ENCODE peak calls at places on chromosome 14, in nine cellular contexts. L is activated CD8-positive, alpha-beta memory T cell treated with anti-CD3 and anti-CD28 coated beads, Interleukin-2, amount 50 U/mL, for 4 hours; A is NCI-H2107; V is substantia nigra; R is CD8-positive, alpha-beta T cell; W is SW 1271; Q is H9; H is GM12891; P is fibroblast of the conjunctiva. S is an unnamed sample.

GRCh38 chr14:93133476-93133875 is 17.8 kb upstream of the ITPK1 start:
- DNase-seq in L (no peak), A (no peak), V (no peak), R (no peak), W (no peak), Q (no peak), H (no peak), P (peak), S (no peak)

GRCh38 chr14:74910556-74910955 is 12.5 kb downstream of the RPS6KL1 start:
- DNase-seq in L (no peak), A (no peak), V (no peak), R (no peak), W (no peak), Q (no peak), H (no peak), P (no peak), S (no peak)

GRCh38 chr14:104546021-104546491 is 33.5 kb upstream of the C14orf180 start:
- DNase-seq in L (no peak), A (no peak), V (no peak), R (no peak), W (no peak), Q (peak), H (no peak), P (no peak), S (no peak)

GRCh38 chr14:68669644-68670343 is 123.1 kb downstream of the ZFP36L1 start:
- DNase-seq in L (no peak), A (no peak), V (no peak), R (no peak), W (no peak), Q (no peak), H (no peak), P (no peak), S (no peak)

GRCh38 chr14:58362798-58363412 is 32.8 kb upstream of the TOMM20L start:
- DNase-seq in L (no peak), A (peak), V (no peak), R (no peak), W (no peak), Q (no peak), H (no peak), P (peak), S (peak)

GRCh38 chr14:24784981-24785380 is 151.0 kb upstream of the GZMB start:
- DNase-seq in L (no peak), A (no peak), V (peak), R (no peak), W (no peak), Q (no peak), H (no peak), P (no peak), S (no peak)

GRCh38 chr14:85165091-85165490 is 364.9 kb upstream of the FLRT2 start:
- DNase-seq in L (no peak), A (no peak), V (no peak), R (no peak), W (no peak), Q (no peak), H (no peak), P (no peak), S (no peak)

GRCh38 chr14:54671537-54671936 is 104.6 kb downstream of the SAMD4A start:
- DNase-seq in L (no peak), A (no peak), V (no peak), R (no peak), W (no peak), Q (no peak), H (no peak), P (no peak), S (no peak)

GRCh38 chr14:95165517-95165916 is 8.2 kb upstream of the DICER1 start:
- DNase-seq in L (no peak), A (no peak), V (no peak), R (no peak), W (no peak), Q (no peak), H (no peak), P (no peak), S (no peak)

GRCh38 chr14:76462330-76462729 is 86.4 kb downstream of the ESRRB start:
- DNase-seq in L (no peak), A (no peak), V (no peak), R (no peak), W (no peak), Q (no peak), H (no peak), P (no peak), S (no peak)

GRCh38 chr14:31362746-31363145 is 57.6 kb downstream of the HEATR5A start:
- DNase-seq in L (no peak), A (no peak), V (no peak), R (no peak), W (no peak), Q (no peak), H (no peak), P (no peak), S (no peak)